ENCODE peak calls at places on chromosomes 4 and X, in four cellular contexts. C, P, O and L are unnamed samples.

GRCh38 chr4:101191302-101192098 is 155.8 kb downstream of the PPP3CA start:
- DNase-seq in C (no peak), P (no peak), O (no peak), L (no peak)

GRCh38 chrX:46260502-46260901 is 284.7 kb downstream of the ZNF674 start:
- DNase-seq in C (no peak), P (no peak), O (peak; percentile 97), L (peak; percentile 95)

GRCh38 chr4:9924750-9925149 is 96.5 kb downstream of the SLC2A9 start:
- DNase-seq in C (no peak), P (no peak), O (peak; percentile 91), L (peak; percentile 30)

GRCh38 chrX:101659601-101660063 is at the start of gene ARMCX2:
- DNase-seq in C (no peak), P (peak; percentile 21), O (no peak), L (no peak)

GRCh38 chr4:70715097-70715496 is 6.7 kb upstream of the RUFY3 start:
- DNase-seq in C (no peak), P (no peak), O (no peak), L (no peak)

GRCh38 chr4:57065730-57066482 is 44.3 kb downstream of the IGFBP7 start:
- DNase-seq in C (no peak), P (no peak), O (no peak), L (no peak)

GRCh38 chr4:108110450-108110849 is 58.3 kb downstream of the LEF1 start:
- DNase-seq in C (no peak), P (no peak), O (no peak), L (no peak)

GRCh38 chr4:58111818-58112217 is 1001.6 kb upstream of the IGFBP7 start:
- DNase-seq in C (no peak), P (no peak), O (no peak), L (no peak)

GRCh38 chrX:16664626-16665025 is 14.7 kb downstream of the S100G start:
- DNase-seq in C (no peak), P (no peak), O (no peak), L (peak; percentile 33)

GRCh38 chr4:38387348-38387747 is 276.7 kb upstream of the KLF3 start:
- DNase-seq in C (no peak), P (no peak), O (peak; percentile 23), L (no peak)

GRCh38 chr4:129218355-129218754 is 122.4 kb downstream of the C4orf33 start:
- DNase-seq in C (no peak), P (peak; percentile 5), O (no peak), L (peak; percentile 53)

GRCh38 chr4:10184501-10184938 is 67.9 kb upstream of the WDR1 start:
- DNase-seq in C (no peak), P (no peak), O (no peak), L (no peak)

GRCh38 chr4:147487616-147488015 is 6.7 kb downstream of the EDNRA start:
- DNase-seq in C (no peak), P (no peak), O (no peak), L (no peak)

GRCh38 chrX:5425119-5425518 is 803.5 kb downstream of the NLGN4X start:
- DNase-seq in C (no peak), P (no peak), O (no peak), L (no peak)

GRCh38 chr4:176653406-176654220 is 139.1 kb downstream of the VEGFC start:
- DNase-seq in C (no peak), P (no peak), O (no peak), L (no peak)

GRCh38 chr4:111066887-111067286 is 444.0 kb upstream of the PITX2 start:
- DNase-seq in C (no peak), P (no peak), O (peak; percentile 3), L (no peak)

GRCh38 chr4:113881256-113881655 is 98.2 kb downstream of the ARSJ start:
- DNase-seq in C (no peak), P (no peak), O (peak; percentile 42), L (peak; percentile 19)

GRCh38 chrX:68504237-68504636 is 5.4 kb downstream of the YIPF6 start:
- DNase-seq in C (peak; percentile 16), P (no peak), O (peak; percentile 68), L (peak; percentile 75)

GRCh38 chr4:37977471-37978452 is 17.6 kb downstream of the PTTG2 start:
- DNase-seq in C (peak; percentile 37), P (peak; percentile 12), O (peak; percentile 40), L (peak; percentile 50)

GRCh38 chrX:137031517-137032377 is 2.0 kb downstream of the GPR101 start:
- DNase-seq in C (no peak), P (no peak), O (peak; percentile 25), L (peak; percentile 48)

GRCh38 chr4:42371306-42372063 is 25.8 kb upstream of the SHISA3 start:
- DNase-seq in C (peak; percentile 9), P (no peak), O (peak; percentile 9), L (peak; percentile 77)

GRCh38 chr4:88989990-88990389 is 67.0 kb downstream of the FAM13A start:
- DNase-seq in C (no peak), P (no peak), O (no peak), L (no peak)

GRCh38 chrX:3743821-3744439 is 30.5 kb upstream of the PRKX start:
- DNase-seq in C (no peak), P (no peak), O (no peak), L (no peak)

GRCh38 chr4:144740316-144740715 is 94.4 kb downstream of the HHIP start:
- DNase-seq in C (no peak), P (no peak), O (peak; percentile 11), L (no peak)

GRCh38 chr4:56732301-56732700 is 51.2 kb upstream of the HOPX start:
- DNase-seq in C (no peak), P (no peak), O (no peak), L (no peak)

GRCh38 chr4:158810487-158811215 is 41.8 kb downstream of the FNIP2 start:
- DNase-seq in C (no peak), P (no peak), O (peak; percentile 87), L (peak; percentile 92)

GRCh38 chr4:122772311-122772710 is 39.8 kb downstream of the BBS12 start:
- DNase-seq in C (no peak), P (no peak), O (peak; percentile 80), L (no peak)

GRCh38 chr4:117560329-117560728 is 474.0 kb upstream of the NDST3 start:
- DNase-seq in C (no peak), P (no peak), O (peak; percentile 19), L (peak; percentile 50)

GRCh38 chrX:130715299-130715698 is 187.7 kb downstream of the ENOX2 start:
- DNase-seq in C (no peak), P (no peak), O (peak; percentile 75), L (no peak)

GRCh38 chr4:70753630-70754029 is 31.9 kb downstream of the RUFY3 start:
- DNase-seq in C (no peak), P (no peak), O (no peak), L (no peak)

GRCh38 chr4:122152699-122153328 is 683 bp downstream of the BLTP1 start:
- DNase-seq in C (peak; percentile 13), P (no peak), O (peak; percentile 32), L (peak; percentile 8)

DNA sequence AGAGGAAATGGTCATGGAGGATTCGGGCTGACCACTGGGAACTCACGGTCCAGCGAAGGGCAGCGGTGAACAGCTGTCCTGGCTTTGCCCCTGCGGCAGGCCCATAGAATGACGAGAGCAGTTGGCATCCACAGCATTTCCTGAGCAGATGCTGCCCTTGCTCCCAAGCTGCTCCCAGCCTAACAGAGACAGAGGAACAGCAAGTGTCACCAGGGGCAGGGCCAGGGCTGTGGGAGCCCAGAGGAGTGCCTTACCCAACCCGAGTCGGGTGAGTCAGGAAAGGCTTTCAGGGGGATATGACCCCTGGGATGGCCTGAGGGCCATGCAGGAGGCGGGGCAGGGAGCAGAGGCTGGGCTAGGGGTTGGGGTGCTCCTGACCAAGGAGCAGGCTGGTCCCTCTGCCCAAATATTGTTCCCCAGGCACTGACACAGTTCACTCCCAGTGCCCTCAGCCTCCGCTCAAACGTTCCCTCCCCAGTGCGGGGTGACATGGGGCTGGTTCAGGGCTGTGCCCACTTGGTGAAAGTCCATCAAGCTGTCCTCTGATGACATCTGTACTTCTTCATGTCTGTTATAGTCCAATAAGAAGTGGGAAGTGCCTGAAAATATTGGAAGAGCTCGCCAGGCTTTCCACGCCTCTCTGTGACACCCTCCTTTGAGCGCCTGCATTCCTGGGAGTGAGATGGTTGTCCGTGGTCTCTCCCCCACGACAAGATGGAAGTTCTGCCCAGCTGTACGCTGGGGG is 64.7 kb upstream of the GPR78 start:
- DNase-seq in C (no peak), P (no peak), O (no peak), L (no peak)
- H3K4me2 ChIP-seq in C (no peak overlapping the region), P (no peak overlapping the region), O (no peak overlapping the region), L (no peak overlapping the region)

DNA sequence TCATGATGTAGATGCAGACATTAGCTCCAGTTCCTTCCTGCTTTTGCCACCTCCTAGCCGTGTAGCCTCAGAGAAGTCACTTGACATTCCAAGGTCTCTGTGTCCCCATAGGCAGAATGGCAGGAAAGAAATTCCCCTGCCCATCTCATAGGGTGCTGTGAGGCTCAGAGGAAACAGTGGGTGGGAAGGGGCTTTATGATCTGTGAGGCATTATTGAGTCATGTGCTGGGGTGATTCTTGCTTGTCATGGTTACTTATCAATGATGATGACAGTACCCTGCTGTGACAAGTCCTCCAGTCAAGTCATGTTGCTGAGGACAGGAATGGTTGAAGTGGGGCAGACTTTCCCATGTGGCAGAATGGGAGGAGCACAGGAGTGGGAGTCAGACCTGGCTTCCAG is 63.7 kb downstream of the MSX1 start:
- DNase-seq in C (no peak), P (no peak), O (no peak), L (no peak)
- H3K9me3 ChIP-seq in C (no peaks in the 10 kb centered on the region), P (peaks cover 2% of the 10 kb centered on the region), O (no peaks in the 10 kb centered on the region), L (no peaks in the 10 kb centered on the region)

DNA sequence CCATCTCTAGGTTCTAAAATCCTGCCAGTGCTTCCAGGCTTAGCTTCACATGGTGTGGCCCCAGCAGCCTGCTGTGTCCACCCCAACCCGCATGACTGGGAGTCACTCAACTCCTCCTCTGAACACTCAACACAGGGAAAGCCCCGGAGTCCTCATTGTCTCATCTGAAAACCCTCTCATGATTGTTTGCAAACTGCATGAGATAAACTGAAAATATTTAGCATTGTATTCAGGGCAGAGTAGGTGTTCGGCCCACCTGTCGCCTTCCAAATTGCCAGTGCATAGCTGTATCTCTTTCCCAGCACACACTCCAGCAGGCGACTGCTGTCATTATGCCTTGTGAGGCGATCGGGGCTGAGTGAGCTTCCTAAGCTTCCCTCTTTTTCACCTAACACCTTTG is 76.7 kb upstream of the SORBS2 start:
- DNase-seq in C (no peak), P (no peak), O (no peak), L (no peak)
- H3K27ac ChIP-seq in C (no peak overlapping the region), P (no peak overlapping the region), O (no peak overlapping the region), L (no peak overlapping the region)

GRCh38 chr4:150278206-150278605 is 200.0 kb downstream of the DCLK2 start:
- DNase-seq in C (no peak), P (no peak), O (no peak), L (no peak)

GRCh38 chr4:150280081-150280950 is 202.1 kb downstream of the DCLK2 start:
- DNase-seq in C (no peak), P (peak; percentile 14), O (peak; percentile 96), L (peak; percentile 28)

GRCh38 chr4:150283689-150284088 is 205.4 kb downstream of the DCLK2 start:
- DNase-seq in C (no peak), P (no peak), O (peak; percentile 30), L (peak; percentile 15)

GRCh38 chr4:150286656-150287055 is 208.4 kb downstream of the DCLK2 start:
- DNase-seq in C (no peak), P (no peak), O (no peak), L (no peak)

GRCh38 chr4:150280975-150281374 is 202.7 kb downstream of the DCLK2 start:
- DNase-seq in C (no peak), P (no peak), O (no peak), L (no peak)
- H3K4me2 ChIP-seq in C (no peak overlapping the region), P (no peak overlapping the region), O (peak overlapping the region; percentile 56), L (no peak overlapping the region)

DNA sequence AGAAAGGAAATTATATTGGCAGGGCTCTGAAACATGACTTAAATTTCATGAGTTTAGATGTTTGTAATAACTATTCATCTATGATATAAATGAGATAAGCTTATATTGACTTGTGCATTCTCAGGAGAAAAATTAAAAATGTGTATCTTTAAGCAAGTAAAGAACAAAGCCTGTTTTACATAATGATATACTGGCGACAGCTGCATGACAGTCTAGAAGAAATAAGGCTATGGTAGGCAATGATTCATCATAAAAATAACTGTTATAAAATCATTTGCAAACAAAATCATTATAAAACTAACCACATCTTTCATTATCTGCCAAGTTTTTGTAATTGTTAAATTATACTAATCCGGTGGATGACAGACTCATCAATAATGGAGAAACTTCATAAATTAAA is 188.1 kb downstream of the ADAM29 start:
- DNase-seq in C (no peak), P (no peak), O (no peak), L (peak; percentile 9)
- H3K9me3 ChIP-seq in C (peaks cover 5% of the 10 kb centered on the region), P (peaks cover 2% of the 10 kb centered on the region), O (peaks cover 3% of the 10 kb centered on the region), L (no peaks in the 10 kb centered on the region)